ENCODE peak calls at places on chromosomes 2 and 18, in eight cellular contexts. One of them, this sample, is unnamed.

GRCh38 chr2:240557101-240557751 is 562 bp downstream of the ANKMY1 start:
- DNase-seq in type B pancreatic cell: peak
- DNase-seq in CD8-positive, alpha-beta T cell: no peak
- DNase-seq in endothelial cell: peak
- DNase-seq in osteocyte: no peak
- DNase-seq in lung: no peak
- DNase-seq in kidney epithelial cell: no peak
- DNase-seq in OCI-LY7: no peak
- DNase-seq in this sample: no peak

GRCh38 chr2:70645733-70646420 is 92.3 kb upstream of the TGFA start:
- DNase-seq in lung: no peak
- DNase-seq in OCI-LY7: peak
- DNase-seq in kidney epithelial cell: no peak
- DNase-seq in endothelial cell: peak
- DNase-seq in type B pancreatic cell: no peak
- DNase-seq in CD8-positive, alpha-beta T cell: no peak
- DNase-seq in osteocyte: no peak
- DNase-seq in this sample: no peak

GRCh38 chr2:73020657-73021370 is 50.7 kb downstream of the SFXN5 start:
- DNase-seq in endothelial cell: no peak
- DNase-seq in lung: no peak
- DNase-seq in OCI-LY7: no peak
- DNase-seq in osteocyte: peak
- DNase-seq in CD8-positive, alpha-beta T cell: no peak
- DNase-seq in kidney epithelial cell: peak
- DNase-seq in type B pancreatic cell: no peak
- DNase-seq in this sample: no peak

GRCh38 chr18:22921762-22922161 is 11.4 kb upstream of the RBBP8 start:
- DNase-seq in endothelial cell: no peak
- DNase-seq in kidney epithelial cell: no peak
- DNase-seq in lung: no peak
- DNase-seq in type B pancreatic cell: no peak
- DNase-seq in osteocyte: no peak
- DNase-seq in CD8-positive, alpha-beta T cell: no peak
- DNase-seq in OCI-LY7: no peak
- DNase-seq in this sample: no peak

GRCh38 chr2:2875831-2876230 is 501.8 kb downstream of the EIPR1 start:
- DNase-seq in CD8-positive, alpha-beta T cell: no peak
- DNase-seq in endothelial cell: no peak
- DNase-seq in kidney epithelial cell: no peak
- DNase-seq in lung: no peak
- DNase-seq in OCI-LY7: no peak
- DNase-seq in osteocyte: no peak
- DNase-seq in type B pancreatic cell: no peak
- DNase-seq in this sample: no peak

GRCh38 chr2:164479460-164479859 is 141.8 kb downstream of the GRB14 start:
- DNase-seq in kidney epithelial cell: no peak
- DNase-seq in type B pancreatic cell: no peak
- DNase-seq in OCI-LY7: no peak
- DNase-seq in endothelial cell: peak
- DNase-seq in osteocyte: no peak
- DNase-seq in CD8-positive, alpha-beta T cell: no peak
- DNase-seq in lung: no peak
- DNase-seq in this sample: no peak

GRCh38 chr2:173898178-173898668 is 67.0 kb downstream of the SP3 start:
- DNase-seq in kidney epithelial cell: no peak
- DNase-seq in OCI-LY7: peak
- DNase-seq in type B pancreatic cell: no peak
- DNase-seq in lung: no peak
- DNase-seq in osteocyte: no peak
- DNase-seq in CD8-positive, alpha-beta T cell: no peak
- DNase-seq in endothelial cell: no peak
- DNase-seq in this sample: peak

GRCh38 chr2:192286093-192286701 is 91.5 kb upstream of the TMEFF2 start:
- DNase-seq in lung: no peak
- DNase-seq in endothelial cell: peak
- DNase-seq in osteocyte: no peak
- DNase-seq in type B pancreatic cell: no peak
- DNase-seq in kidney epithelial cell: no peak
- DNase-seq in CD8-positive, alpha-beta T cell: no peak
- DNase-seq in OCI-LY7: no peak
- DNase-seq in this sample: no peak

GRCh38 chr2:11488809-11489208 is 22.8 kb upstream of the E2F6 start:
- DNase-seq in CD8-positive, alpha-beta T cell: no peak
- DNase-seq in kidney epithelial cell: no peak
- DNase-seq in endothelial cell: no peak
- DNase-seq in type B pancreatic cell: no peak
- DNase-seq in OCI-LY7: no peak
- DNase-seq in lung: no peak
- DNase-seq in osteocyte: no peak
- DNase-seq in this sample: no peak

GRCh38 chr2:170354855-170355649 is 177.1 kb downstream of the MYO3B start:
- DNase-seq in lung: no peak
- DNase-seq in type B pancreatic cell: no peak
- DNase-seq in OCI-LY7: peak
- DNase-seq in osteocyte: no peak
- DNase-seq in kidney epithelial cell: no peak
- DNase-seq in endothelial cell: no peak
- DNase-seq in CD8-positive, alpha-beta T cell: no peak
- DNase-seq in this sample: no peak

GRCh38 chr2:10452956-10453885 is 5.1 kb upstream of the ODC1 start:
- DNase-seq in type B pancreatic cell: no peak
- DNase-seq in osteocyte: no peak
- DNase-seq in kidney epithelial cell: no peak
- DNase-seq in OCI-LY7: no peak
- DNase-seq in lung: no peak
- DNase-seq in endothelial cell: no peak
- DNase-seq in CD8-positive, alpha-beta T cell: no peak
- DNase-seq in this sample: no peak

GRCh38 chr18:3970929-3971328 is 484.2 kb downstream of the DLGAP1 start:
- DNase-seq in OCI-LY7: peak
- DNase-seq in CD8-positive, alpha-beta T cell: no peak
- DNase-seq in type B pancreatic cell: no peak
- DNase-seq in endothelial cell: no peak
- DNase-seq in kidney epithelial cell: no peak
- DNase-seq in osteocyte: no peak
- DNase-seq in lung: no peak
- DNase-seq in this sample: no peak
- TF ChIP-seq CTCF in OCI-LY7: peak
- TF ChIP-seq CTCF in CD8-positive, alpha-beta T cell: no peak
- TF ChIP-seq CTCF in type B pancreatic cell: no peak
- TF ChIP-seq CTCF in endothelial cell: no peak
- TF ChIP-seq CTCF in kidney epithelial cell: peak
- TF ChIP-seq CTCF in osteocyte: peak
- TF ChIP-seq CTCF in lung: no peak
- TF ChIP-seq CTCF in this sample: no peak

GRCh38 chr2:205936446-205936845 is 149.5 kb downstream of the INO80D start:
- DNase-seq in OCI-LY7: no peak
- DNase-seq in kidney epithelial cell: no peak
- DNase-seq in CD8-positive, alpha-beta T cell: no peak
- DNase-seq in osteocyte: no peak
- DNase-seq in type B pancreatic cell: no peak
- DNase-seq in lung: no peak
- DNase-seq in endothelial cell: no peak
- DNase-seq in this sample: no peak

GRCh38 chr2:205931388-205931787 is 154.6 kb downstream of the INO80D start:
- DNase-seq in endothelial cell: no peak
- DNase-seq in lung: no peak
- DNase-seq in CD8-positive, alpha-beta T cell: no peak
- DNase-seq in osteocyte: no peak
- DNase-seq in type B pancreatic cell: no peak
- DNase-seq in kidney epithelial cell: no peak
- DNase-seq in OCI-LY7: no peak
- DNase-seq in this sample: no peak

GRCh38 chr2:205937193-205937592 is 148.8 kb downstream of the INO80D start:
- DNase-seq in CD8-positive, alpha-beta T cell: no peak
- DNase-seq in endothelial cell: no peak
- DNase-seq in OCI-LY7: no peak
- DNase-seq in lung: no peak
- DNase-seq in osteocyte: no peak
- DNase-seq in kidney epithelial cell: no peak
- DNase-seq in type B pancreatic cell: no peak
- DNase-seq in this sample: no peak

GRCh38 chr2:205930209-205930608 is 155.8 kb downstream of the INO80D start:
- DNase-seq in OCI-LY7: no peak
- DNase-seq in osteocyte: no peak
- DNase-seq in lung: no peak
- DNase-seq in endothelial cell: no peak
- DNase-seq in type B pancreatic cell: no peak
- DNase-seq in CD8-positive, alpha-beta T cell: no peak
- DNase-seq in kidney epithelial cell: no peak
- DNase-seq in this sample: no peak

DNA sequence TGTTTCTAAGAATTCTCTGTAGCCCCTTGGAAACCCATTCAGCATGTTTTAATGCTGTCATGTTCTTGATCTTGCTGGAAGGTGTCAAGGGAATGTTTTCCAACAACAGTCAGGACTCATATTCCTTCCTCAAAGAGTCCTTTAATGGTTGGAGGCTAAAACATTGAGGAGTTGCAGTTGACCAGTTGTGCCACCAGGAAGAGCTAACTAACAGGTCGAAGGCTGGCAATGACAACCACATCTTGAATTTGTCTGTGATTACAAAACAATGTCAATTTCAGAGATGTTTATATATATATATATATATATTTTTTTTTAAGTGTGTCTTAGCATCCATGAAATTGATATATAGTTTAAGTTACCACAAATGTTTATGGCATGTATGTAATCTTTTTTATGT is 151.5 kb downstream of the INO80D start:
- DNase-seq in type B pancreatic cell: no peak
- DNase-seq in CD8-positive, alpha-beta T cell: no peak
- DNase-seq in osteocyte: no peak
- DNase-seq in endothelial cell: no peak
- DNase-seq in lung: no peak
- DNase-seq in kidney epithelial cell: no peak
- DNase-seq in OCI-LY7: no peak
- DNase-seq in this sample: no peak
- TF ChIP-seq CTCF in type B pancreatic cell: peak
- TF ChIP-seq CTCF in CD8-positive, alpha-beta T cell: no peak
- TF ChIP-seq CTCF in osteocyte: no peak
- TF ChIP-seq CTCF in endothelial cell: no peak
- TF ChIP-seq CTCF in lung: no peak
- TF ChIP-seq CTCF in kidney epithelial cell: no peak
- TF ChIP-seq CTCF in OCI-LY7: no peak
- TF ChIP-seq CTCF in this sample: no peak

GRCh38 chr2:172457606-172458005 is 30.2 kb downstream of the ITGA6 start:
- DNase-seq in type B pancreatic cell: no peak
- DNase-seq in osteocyte: no peak
- DNase-seq in OCI-LY7: no peak
- DNase-seq in lung: no peak
- DNase-seq in kidney epithelial cell: no peak
- DNase-seq in endothelial cell: no peak
- DNase-seq in CD8-positive, alpha-beta T cell: no peak
- DNase-seq in this sample: no peak

GRCh38 chr2:172456002-172456401 is 28.6 kb downstream of the ITGA6 start:
- DNase-seq in OCI-LY7: no peak
- DNase-seq in osteocyte: no peak
- DNase-seq in CD8-positive, alpha-beta T cell: no peak
- DNase-seq in kidney epithelial cell: no peak
- DNase-seq in endothelial cell: no peak
- DNase-seq in lung: no peak
- DNase-seq in type B pancreatic cell: no peak
- DNase-seq in this sample: no peak

GRCh38 chr2:172454404-172455120 is 27.2 kb downstream of the ITGA6 start:
- DNase-seq in type B pancreatic cell: no peak
- DNase-seq in osteocyte: no peak
- DNase-seq in OCI-LY7: no peak
- DNase-seq in CD8-positive, alpha-beta T cell: no peak
- DNase-seq in endothelial cell: no peak
- DNase-seq in kidney epithelial cell: no peak
- DNase-seq in lung: no peak
- DNase-seq in this sample: no peak

GRCh38 chr2:172452845-172453244 is 25.5 kb downstream of the ITGA6 start:
- DNase-seq in CD8-positive, alpha-beta T cell: no peak
- DNase-seq in endothelial cell: no peak
- DNase-seq in osteocyte: no peak
- DNase-seq in type B pancreatic cell: no peak
- DNase-seq in OCI-LY7: no peak
- DNase-seq in lung: no peak
- DNase-seq in kidney epithelial cell: no peak
- DNase-seq in this sample: no peak

GRCh38 chr2:172455121-172455515 is 27.7 kb downstream of the ITGA6 start:
- DNase-seq in osteocyte: no peak
- DNase-seq in type B pancreatic cell: no peak
- DNase-seq in OCI-LY7: no peak
- DNase-seq in endothelial cell: no peak
- DNase-seq in CD8-positive, alpha-beta T cell: no peak
- DNase-seq in lung: peak
- DNase-seq in kidney epithelial cell: no peak
- DNase-seq in this sample: no peak
- TF ChIP-seq CTCF in osteocyte: no peak
- TF ChIP-seq CTCF in type B pancreatic cell: no peak
- TF ChIP-seq CTCF in OCI-LY7: no peak
- TF ChIP-seq CTCF in endothelial cell: no peak
- TF ChIP-seq CTCF in CD8-positive, alpha-beta T cell: peak
- TF ChIP-seq CTCF in lung: no peak
- TF ChIP-seq CTCF in kidney epithelial cell: no peak
- TF ChIP-seq CTCF in this sample: no peak

GRCh38 chr2:13605266-13605665 is 888.5 kb downstream of the TRIB2 start:
- DNase-seq in OCI-LY7: no peak
- DNase-seq in osteocyte: no peak
- DNase-seq in lung: no peak
- DNase-seq in CD8-positive, alpha-beta T cell: no peak
- DNase-seq in type B pancreatic cell: no peak
- DNase-seq in endothelial cell: no peak
- DNase-seq in kidney epithelial cell: no peak
- DNase-seq in this sample: no peak

GRCh38 chr2:13597176-13597575 is 880.4 kb downstream of the TRIB2 start:
- DNase-seq in type B pancreatic cell: no peak
- DNase-seq in kidney epithelial cell: no peak
- DNase-seq in osteocyte: no peak
- DNase-seq in endothelial cell: no peak
- DNase-seq in lung: no peak
- DNase-seq in OCI-LY7: no peak
- DNase-seq in CD8-positive, alpha-beta T cell: no peak
- DNase-seq in this sample: no peak

GRCh38 chr2:13607139-13607538 is 890.4 kb downstream of the TRIB2 start:
- DNase-seq in kidney epithelial cell: no peak
- DNase-seq in OCI-LY7: no peak
- DNase-seq in endothelial cell: no peak
- DNase-seq in type B pancreatic cell: no peak
- DNase-seq in CD8-positive, alpha-beta T cell: no peak
- DNase-seq in osteocyte: no peak
- DNase-seq in lung: no peak
- DNase-seq in this sample: no peak

GRCh38 chr2:13596233-13596632 is 879.5 kb downstream of the TRIB2 start:
- DNase-seq in type B pancreatic cell: no peak
- DNase-seq in endothelial cell: no peak
- DNase-seq in osteocyte: no peak
- DNase-seq in kidney epithelial cell: no peak
- DNase-seq in lung: no peak
- DNase-seq in OCI-LY7: no peak
- DNase-seq in CD8-positive, alpha-beta T cell: no peak
- DNase-seq in this sample: no peak

GRCh38 chr2:13601506-13601905 is 884.8 kb downstream of the TRIB2 start:
- DNase-seq in lung: no peak
- DNase-seq in kidney epithelial cell: no peak
- DNase-seq in endothelial cell: no peak
- DNase-seq in osteocyte: no peak
- DNase-seq in type B pancreatic cell: no peak
- DNase-seq in OCI-LY7: no peak
- DNase-seq in CD8-positive, alpha-beta T cell: no peak
- DNase-seq in this sample: no peak
- TF ChIP-seq CTCF in lung: no peak
- TF ChIP-seq CTCF in kidney epithelial cell: no peak
- TF ChIP-seq CTCF in endothelial cell: no peak
- TF ChIP-seq CTCF in osteocyte: no peak
- TF ChIP-seq CTCF in type B pancreatic cell: no peak
- TF ChIP-seq CTCF in OCI-LY7: no peak
- TF ChIP-seq CTCF in CD8-positive, alpha-beta T cell: no peak
- TF ChIP-seq CTCF in this sample: no peak

GRCh38 chr18:30970201-30970816 is 72.2 kb downstream of the DSC3 start:
- DNase-seq in CD8-positive, alpha-beta T cell: no peak
- DNase-seq in type B pancreatic cell: no peak
- DNase-seq in lung: no peak
- DNase-seq in OCI-LY7: peak
- DNase-seq in endothelial cell: peak
- DNase-seq in osteocyte: no peak
- DNase-seq in kidney epithelial cell: no peak
- DNase-seq in this sample: no peak
- TF ChIP-seq CTCF in CD8-positive, alpha-beta T cell: no peak
- TF ChIP-seq CTCF in type B pancreatic cell: peak
- TF ChIP-seq CTCF in lung: no peak
- TF ChIP-seq CTCF in OCI-LY7: peak
- TF ChIP-seq CTCF in endothelial cell: peak
- TF ChIP-seq CTCF in osteocyte: peak
- TF ChIP-seq CTCF in kidney epithelial cell: peak
- TF ChIP-seq CTCF in this sample: peak

This sample was measured in GM10248.